ENCODE peak calls at places on chromosomes 5 and 9, in seven cellular contexts. L is endodermal cell, U is PC-3, Z is prostate gland, J is ovary, D is epithelial cell of proximal tubule, G is psoas muscle. X is an unnamed sample.

GRCh38 chr9:97856857-97857602 is 4.0 kb downstream of the FOXE1 start:
- DNase-seq in L (peak; percentile 59), U (no peak), Z (no peak), J (no peak), D (no peak), G (no peak), X (no peak)

GRCh38 chr9:80020530-80020929 is 448.8 kb downstream of the TLE4 start:
- DNase-seq in L (no peak), U (no peak), Z (no peak), J (no peak), D (no peak), G (no peak), X (no peak)

GRCh38 chr5:140823475-140823874 is 2.1 kb downstream of the PCDHA5 start:
- DNase-seq in L (no peak), U (no peak), Z (no peak), J (no peak), D (no peak), G (no peak), X (no peak)

GRCh38 chr9:14320272-14321245 is 6.6 kb upstream of the NFIB start:
- DNase-seq in L (no peak), U (peak; percentile 83), Z (no peak), J (no peak), D (no peak), G (no peak), X (no peak)

GRCh38 chr5:180522350-180522749 is 28.2 kb downstream of the CNOT6 start:
- DNase-seq in L (no peak), U (no peak), Z (no peak), J (no peak), D (no peak), G (no peak), X (no peak)

GRCh38 chr9:29006603-29007002 is 1433.3 kb upstream of the C9orf72 start:
- DNase-seq in L (no peak), U (peak; percentile 72), Z (no peak), J (no peak), D (no peak), G (no peak), X (no peak)

GRCh38 chr5:37717613-37718431 is 122.0 kb downstream of the GDNF start:
- DNase-seq in L (no peak), U (peak; percentile 93), Z (peak; percentile 85), J (no peak), D (no peak), G (no peak), X (no peak)

GRCh38 chr9:134066923-134067851 is 639 bp downstream of the BRD3 start:
- DNase-seq in L (peak; percentile 68), U (no peak), Z (no peak), J (peak; percentile 66), D (no peak), G (peak; percentile 66), X (no peak)

GRCh38 chr5:122701640-122702523 is 73.0 kb upstream of the SNX2 start:
- DNase-seq in L (no peak), U (no peak), Z (no peak), J (no peak), D (no peak), G (no peak), X (no peak)

GRCh38 chr5:113495402-113495801 is 7.1 kb upstream of the MCC start:
- DNase-seq in L (no peak), U (peak; percentile 57), Z (no peak), J (no peak), D (no peak), G (no peak), X (no peak)

GRCh38 chr5:61229416-61229815 is 67.1 kb upstream of the SMIM15 start:
- DNase-seq in L (peak; percentile 53), U (no peak), Z (no peak), J (no peak), D (no peak), G (no peak), X (no peak)

GRCh38 chr5:14489643-14490042 is 91.9 kb upstream of the OTULINL start:
- DNase-seq in L (no peak), U (peak; percentile 36), Z (peak; percentile 54), J (no peak), D (no peak), G (no peak), X (no peak)

GRCh38 chr9:121373401-121373769 is 3.3 kb upstream of the STOM start:
- DNase-seq in L (no peak), U (no peak), Z (no peak), J (no peak), D (no peak), G (no peak), X (no peak)

GRCh38 chr9:3497406-3497805 is 28.4 kb downstream of the RFX3 start:
- DNase-seq in L (no peak), U (no peak), Z (no peak), J (no peak), D (no peak), G (no peak), X (no peak)

GRCh38 chr9:129983891-129984290 is 59.1 kb downstream of the FNBP1 start:
- DNase-seq in L (no peak), U (peak; percentile 57), Z (no peak), J (no peak), D (no peak), G (no peak), X (no peak)

GRCh38 chr9:93219692-93220091 is 35.8 kb downstream of the WNK2 start:
- DNase-seq in L (no peak), U (no peak), Z (no peak), J (no peak), D (no peak), G (peak; percentile 44), X (no peak)

GRCh38 chr5:36777105-36777757 is 99.3 kb upstream of the NIPBL start:
- DNase-seq in L (peak; percentile 74), U (peak; percentile 49), Z (no peak), J (no peak), D (no peak), G (no peak), X (no peak)

DNA sequence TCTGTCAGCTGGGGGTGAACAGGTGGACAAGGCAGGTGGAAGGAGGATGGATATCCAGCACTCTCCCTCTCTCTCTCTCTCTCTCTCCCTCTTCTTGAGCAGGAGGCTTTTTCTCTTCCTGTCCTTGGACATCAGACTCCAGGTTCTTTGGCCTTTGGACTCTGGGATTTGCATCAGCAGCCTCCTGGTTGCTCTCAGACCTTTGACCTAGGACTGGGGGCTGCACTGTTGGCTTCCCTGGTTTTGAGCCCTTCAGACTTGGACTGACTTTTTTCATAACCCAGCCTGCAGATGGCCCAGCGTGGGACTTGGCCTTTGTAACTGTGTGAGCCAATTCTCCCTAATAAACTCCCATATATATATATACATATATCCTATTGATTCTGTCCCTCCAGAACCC is 35.0 kb upstream of the SEMA4D start:
- DNase-seq in L (no peak), U (no peak), Z (no peak), J (no peak), D (no peak), G (no peak), X (no peak)
- H3K4me3 ChIP-seq in L (no peak overlapping the region), U (no peak overlapping the region), Z (no peak overlapping the region), J (no peak overlapping the region), D (no peak overlapping the region), G (no peak overlapping the region), X (no peak overlapping the region)

DNA sequence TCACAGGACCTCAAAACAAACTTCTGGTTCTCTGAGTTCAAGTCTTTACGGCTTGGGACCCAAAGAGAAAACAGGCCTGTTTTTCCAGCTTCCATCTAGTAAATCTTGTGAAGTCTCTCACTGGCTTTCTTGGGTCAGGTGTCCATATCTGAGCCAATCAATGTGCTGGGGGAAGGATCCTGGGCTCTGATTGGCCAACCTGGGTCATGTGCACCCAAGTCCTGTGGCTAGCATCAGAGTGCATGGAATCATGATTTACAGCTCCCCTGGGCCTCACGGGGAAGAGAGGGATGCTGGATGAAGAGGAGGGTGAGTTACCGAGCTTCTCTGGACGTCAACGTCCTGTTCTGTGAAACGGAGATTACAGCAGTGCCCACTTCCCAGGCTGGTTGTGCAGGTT is 19.4 kb downstream of the CXCL14 start:
- DNase-seq in L (peak; percentile 70), U (peak; percentile 19), Z (no peak), J (no peak), D (no peak), G (no peak), X (no peak)
- TF ChIP-seq CTCF in L (no peak), U (no peak), Z (no peak), J (no peak), D (no peak), G (no peak), X (no peak)

DNA sequence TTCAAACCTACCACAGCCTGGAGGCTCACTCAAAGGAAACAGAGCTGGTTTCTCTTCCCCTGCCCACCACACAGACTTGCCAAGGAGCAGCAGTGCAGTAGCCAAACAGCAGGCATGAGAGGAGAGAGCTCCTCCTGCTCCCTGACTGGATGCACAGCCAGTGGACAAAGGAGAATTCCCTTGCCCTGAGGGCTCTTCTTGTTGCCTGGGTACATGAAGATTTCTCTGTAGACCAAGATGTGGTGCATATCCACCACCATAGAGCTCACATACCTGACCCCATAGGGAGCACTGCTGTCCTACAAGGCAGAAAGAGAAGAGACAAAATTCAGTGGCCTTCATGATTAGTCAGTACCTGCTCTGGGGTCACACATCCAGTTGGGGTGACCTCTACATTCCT is 56.3 kb upstream of the SPATA31E1 start:
- DNase-seq in L (no peak), U (no peak), Z (no peak), J (no peak), D (no peak), G (no peak), X (no peak)
- H3K4me3 ChIP-seq in L (no peak overlapping the region), U (no peak overlapping the region), Z (no peak overlapping the region), J (no peak overlapping the region), D (no peak overlapping the region), G (no peak overlapping the region), X (no peak overlapping the region)

GRCh38 chr9:108417726-108418125 is 438.1 kb downstream of the ACTL7B start:
- DNase-seq in L (no peak), U (no peak), Z (no peak), J (no peak), D (no peak), G (no peak), X (no peak)

GRCh38 chr9:108416321-108416720 is 439.5 kb downstream of the ACTL7B start:
- DNase-seq in L (no peak), U (peak; percentile 57), Z (no peak), J (no peak), D (no peak), G (no peak), X (no peak)

GRCh38 chr9:108411632-108412031 is 444.2 kb downstream of the ACTL7B start:
- DNase-seq in L (no peak), U (no peak), Z (no peak), J (no peak), D (no peak), G (no peak), X (no peak)

GRCh38 chr9:108410161-108410560 is 445.6 kb downstream of the ACTL7B start:
- DNase-seq in L (no peak), U (no peak), Z (no peak), J (no peak), D (no peak), G (no peak), X (no peak)

GRCh38 chr9:108412755-108413154 is 443.0 kb downstream of the ACTL7B start:
- DNase-seq in L (peak; percentile 86), U (peak; percentile 14), Z (no peak), J (no peak), D (no peak), G (no peak), X (no peak)
- TF ChIP-seq CTCF in L (peak; percentile 72), U (peak; percentile 34), Z (no peak), J (no peak), D (peak; percentile 3), G (no peak), X (no peak)